ENCODE peak calls at places on chromosomes 6 and 20, in nine cellular contexts. A is right lobe of liver, W is stomach, B is heart left ventricle, O is HCT116, E is GM12891, N is A549, C is K562, F is GM12878. S is an unnamed sample.

GRCh38 chr6:339480-339879 is 47.2 kb downstream of the DUSP22 start:
- DNase-seq in A (no peak), W (no peak), B (no peak), O (no peak), E (no peak), N (no peak), C (no peak), F (no peak), S (no peak)

GRCh38 chr6:116410945-116411623 is 40.3 kb downstream of the DSE start:
- DNase-seq in A (no peak), W (no peak), B (no peak), O (no peak), E (no peak), N (no peak), C (no peak), F (no peak), S (no peak)

GRCh38 chr20:57435498-57436222 is 44.5 kb downstream of the RBM38 start:
- DNase-seq in A (peak; percentile 89), W (peak; percentile 82), B (no peak), O (peak; percentile 88), E (no peak), N (peak; percentile 30), C (peak; percentile 61), F (no peak), S (no peak)

GRCh38 chr6:152572395-152573061 is 64.6 kb downstream of the SYNE1 start:
- DNase-seq in A (no peak), W (no peak), B (no peak), O (no peak), E (no peak), N (no peak), C (no peak), F (no peak), S (no peak)

GRCh38 chr6:57216235-57217101 is 5.6 kb downstream of the RAB23 start:
- DNase-seq in A (no peak), W (peak; percentile 35), B (no peak), O (no peak), E (no peak), N (no peak), C (peak; percentile 19), F (no peak), S (no peak)

GRCh38 chr20:32636821-32637220 is 36.9 kb downstream of the C20orf203 start:
- DNase-seq in A (no peak), W (no peak), B (no peak), O (no peak), E (no peak), N (no peak), C (no peak), F (no peak), S (no peak)

GRCh38 chr20:32188376-32189122 is 19.0 kb downstream of the PLAGL2 start:
- DNase-seq in A (no peak), W (no peak), B (no peak), O (no peak), E (no peak), N (no peak), C (no peak), F (no peak), S (no peak)

GRCh38 chr6:33279971-33280511 is 3.1 kb downstream of the B3GALT4 start:
- DNase-seq in A (no peak), W (no peak), B (no peak), O (peak; percentile 82), E (no peak), N (peak; percentile 85), C (peak; percentile 86), F (no peak), S (no peak)

GRCh38 chr6:156808287-156808686 is 31.1 kb downstream of the ARID1B start:
- DNase-seq in A (no peak), W (no peak), B (no peak), O (no peak), E (no peak), N (no peak), C (no peak), F (no peak), S (no peak)

GRCh38 chr6:42890311-42891198 is 11.1 kb downstream of the RPL7L1 start:
- DNase-seq in A (peak; percentile 94), W (peak; percentile 90), B (peak; percentile 94), O (peak; percentile 89), E (peak; percentile 89), N (peak; percentile 95), C (no peak), F (peak; percentile 89), S (peak; percentile 95)

GRCh38 chr6:21277601-21278043 is 315.9 kb upstream of the SOX4 start:
- DNase-seq in A (no peak), W (no peak), B (no peak), O (peak; percentile 7), E (no peak), N (peak; percentile 3), C (no peak), F (no peak), S (peak; percentile 72)

GRCh38 chr6:108592371-108593337 is 31.9 kb downstream of the FOXO3 start:
- DNase-seq in A (no peak), W (peak; percentile 38), B (no peak), O (no peak), E (no peak), N (no peak), C (peak; percentile 58), F (peak; percentile 76), S (no peak)

GRCh38 chr20:25623736-25624499 is at the start of gene NANP:
- DNase-seq in A (peak; percentile 96), W (peak; percentile 94), B (peak; percentile 97), O (peak; percentile 96), E (peak; percentile 90), N (peak; percentile 99), C (peak; percentile 90), F (peak; percentile 86), S (peak; percentile 97)
- TF ChIP-seq POLR2A in A (peak; percentile 80), W (peak; percentile 56), B (peak; percentile 71), O (peak; percentile 96), E (peak; percentile 96), N (peak; percentile 92), C (peak; percentile 92), F (peak; percentile 86), S (peak; percentile 65)

DNA sequence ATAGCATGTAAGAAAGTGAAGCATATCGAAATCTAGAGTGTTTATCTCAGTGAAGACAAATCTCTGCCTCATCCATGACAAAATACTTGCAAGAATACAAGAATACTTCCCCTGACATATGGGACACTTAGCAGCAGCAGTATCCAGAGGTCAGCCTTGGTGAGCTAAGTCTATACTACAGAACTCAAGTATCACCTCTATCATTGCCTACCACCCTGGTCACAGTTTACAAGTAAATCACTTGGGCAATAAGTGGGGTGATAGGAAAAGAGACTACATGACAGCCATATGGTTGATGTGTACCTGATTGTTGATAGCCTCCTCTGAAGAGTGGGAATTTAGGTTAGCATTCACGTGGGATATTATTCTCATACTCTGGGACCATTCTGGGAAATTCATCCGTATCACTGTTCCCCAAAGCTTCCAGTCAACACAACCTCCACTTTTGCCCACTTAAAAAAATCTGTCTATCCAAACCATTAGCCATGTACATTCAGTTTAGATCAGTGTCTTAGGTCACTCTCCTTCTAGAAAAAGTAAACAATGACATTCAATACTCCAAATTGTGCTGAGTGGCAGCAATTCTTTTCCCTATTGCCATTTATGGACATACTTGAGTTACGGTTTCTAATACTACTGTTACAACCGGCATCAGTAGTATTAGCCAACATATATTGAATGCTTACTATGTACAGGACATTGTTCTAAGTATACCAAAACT is 118.2 kb upstream of the PRSS16 start:
- DNase-seq in A (no peak), W (no peak), B (no peak), O (no peak), E (no peak), N (no peak), C (no peak), F (no peak), S (no peak)
- TF ChIP-seq POLR2A in A (no peak), W (no peak), B (no peak), O (no peak), E (no peak), N (no peak), C (peak; percentile 36), F (no peak), S (no peak)

GRCh38 chr6:12075067-12075563 is 63.0 kb downstream of the HIVEP1 start:
- DNase-seq in A (no peak), W (no peak), B (no peak), O (no peak), E (no peak), N (no peak), C (peak; percentile 40), F (no peak), S (no peak)

GRCh38 chr6:12081776-12082175 is 69.7 kb downstream of the HIVEP1 start:
- DNase-seq in A (no peak), W (no peak), B (no peak), O (no peak), E (no peak), N (no peak), C (no peak), F (no peak), S (no peak)

GRCh38 chr6:12077021-12077420 is 64.9 kb downstream of the HIVEP1 start:
- DNase-seq in A (no peak), W (no peak), B (no peak), O (no peak), E (no peak), N (no peak), C (no peak), F (no peak), S (no peak)

GRCh38 chr6:12082368-12082767 is 70.3 kb downstream of the HIVEP1 start:
- DNase-seq in A (no peak), W (no peak), B (no peak), O (no peak), E (no peak), N (no peak), C (no peak), F (no peak), S (no peak)

DNA sequence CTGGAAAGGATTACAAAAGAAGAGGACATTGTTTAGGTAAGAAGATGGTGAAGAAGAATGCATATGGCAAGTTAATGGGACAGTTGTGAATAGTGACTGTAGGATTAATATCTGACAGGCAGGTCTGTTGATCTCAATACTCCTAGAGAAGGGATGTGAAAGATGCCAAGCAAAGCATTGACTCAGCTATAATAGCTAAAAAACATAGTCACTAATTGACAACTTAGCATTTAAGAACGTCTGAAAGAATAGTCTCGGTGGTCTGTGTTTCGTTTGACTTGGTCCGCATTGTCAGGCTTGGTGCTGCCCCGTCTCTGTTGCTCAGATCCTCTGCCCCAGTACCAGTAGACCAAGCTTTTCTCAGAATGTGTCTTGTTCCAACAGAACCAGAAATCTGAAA is 65.9 kb downstream of the HIVEP1 start:
- DNase-seq in A (no peak), W (no peak), B (no peak), O (no peak), E (no peak), N (no peak), C (no peak), F (no peak), S (no peak)
- TF ChIP-seq POLR2A in A (no peak), W (no peak), B (no peak), O (no peak), E (no peak), N (no peak), C (no peak), F (no peak), S (no peak)

DNA sequence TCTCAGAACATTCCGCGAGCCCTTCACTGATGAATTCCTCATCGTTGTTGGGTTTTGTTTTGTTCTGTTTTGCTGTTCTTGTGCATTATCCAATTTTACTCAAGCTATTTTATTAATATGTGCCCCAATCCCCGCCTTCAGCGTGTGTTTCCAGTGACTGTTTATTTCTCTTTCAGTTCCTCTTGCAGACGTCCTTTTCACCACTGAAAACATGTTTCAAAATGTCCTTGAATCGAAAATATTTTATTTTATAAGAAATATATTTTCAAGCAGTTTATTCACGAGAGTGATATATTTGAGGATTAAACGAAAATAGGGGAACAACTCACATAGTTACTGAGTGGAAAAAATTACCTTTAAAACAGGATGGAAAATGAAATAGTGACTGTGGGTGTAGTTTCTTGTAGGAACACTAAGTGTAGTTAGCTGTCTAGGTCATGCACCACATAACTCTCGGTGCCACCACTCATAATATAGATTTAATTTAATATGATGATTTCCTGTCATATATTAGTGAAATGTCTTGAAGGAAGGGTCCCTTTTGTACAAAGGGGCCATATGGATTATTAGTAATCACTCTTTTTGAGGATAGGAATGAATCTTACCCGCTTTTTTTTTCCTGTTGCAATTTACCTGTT is 45.3 kb upstream of the HDDC2 start:
- DNase-seq in A (no peak), W (no peak), B (no peak), O (no peak), E (no peak), N (no peak), C (no peak), F (peak; percentile 24), S (no peak)
- TF ChIP-seq POLR2A in A (no peak), W (no peak), B (no peak), O (no peak), E (no peak), N (no peak), C (no peak), F (no peak), S (no peak)